ENCODE peak calls at places on chromosomes 1 and 21, in ten cellular contexts. One of them, this sample, is unnamed.
A peak's percentile ranks its signal among the peaks of the same experiment; 100 is the strongest.

GRCh38 chr1:195594322-195594721 is 1013.9 kb downstream of the KCNT2 start:
- DNase-seq in CD8-positive, alpha-beta T cell: no peak
- DNase-seq in upper lobe of right lung: no peak
- DNase-seq in mucosa of descending colon: no peak
- DNase-seq in cardiac muscle cell: no peak
- DNase-seq in PC-3: no peak
- DNase-seq in heart right ventricle: no peak
- DNase-seq in tibial nerve: no peak
- DNase-seq in stomach: no peak
- DNase-seq in H1: no peak
- DNase-seq in this sample: no peak

GRCh38 chr1:194151056-194151455 is 964.6 kb upstream of the B3GALT2 start:
- DNase-seq in cardiac muscle cell: no peak
- DNase-seq in PC-3: no peak
- DNase-seq in heart right ventricle: no peak
- DNase-seq in upper lobe of right lung: no peak
- DNase-seq in CD8-positive, alpha-beta T cell: no peak
- DNase-seq in tibial nerve: no peak
- DNase-seq in H1: no peak
- DNase-seq in stomach: no peak
- DNase-seq in mucosa of descending colon: no peak
- DNase-seq in this sample: no peak

GRCh38 chr1:58201492-58202106 is 344.9 kb downstream of the OMA1 start:
- DNase-seq in cardiac muscle cell: no peak
- DNase-seq in PC-3: no peak
- DNase-seq in heart right ventricle: no peak
- DNase-seq in stomach: no peak
- DNase-seq in H1: no peak
- DNase-seq in mucosa of descending colon: no peak
- DNase-seq in CD8-positive, alpha-beta T cell: no peak
- DNase-seq in upper lobe of right lung: no peak
- DNase-seq in tibial nerve: no peak
- DNase-seq in this sample: no peak

GRCh38 chr1:170518965-170519364 is 13.0 kb upstream of the GORAB start:
- DNase-seq in upper lobe of right lung: no peak
- DNase-seq in CD8-positive, alpha-beta T cell: no peak
- DNase-seq in PC-3: peak; percentile 63
- DNase-seq in tibial nerve: no peak
- DNase-seq in cardiac muscle cell: no peak
- DNase-seq in H1: no peak
- DNase-seq in mucosa of descending colon: no peak
- DNase-seq in heart right ventricle: no peak
- DNase-seq in stomach: no peak
- DNase-seq in this sample: no peak

GRCh38 chr1:210328032-210328745 is 513 bp upstream of the HHAT start:
- DNase-seq in heart right ventricle: no peak
- DNase-seq in CD8-positive, alpha-beta T cell: no peak
- DNase-seq in PC-3: no peak
- DNase-seq in stomach: no peak
- DNase-seq in tibial nerve: no peak
- DNase-seq in mucosa of descending colon: no peak
- DNase-seq in H1: no peak
- DNase-seq in upper lobe of right lung: no peak
- DNase-seq in cardiac muscle cell: peak; percentile 12
- DNase-seq in this sample: no peak

GRCh38 chr1:222950892-222951291 is 136.1 kb downstream of the DISP1 start:
- DNase-seq in PC-3: peak; percentile 87
- DNase-seq in stomach: no peak
- DNase-seq in H1: no peak
- DNase-seq in tibial nerve: no peak
- DNase-seq in heart right ventricle: no peak
- DNase-seq in upper lobe of right lung: no peak
- DNase-seq in cardiac muscle cell: no peak
- DNase-seq in CD8-positive, alpha-beta T cell: no peak
- DNase-seq in mucosa of descending colon: no peak
- DNase-seq in this sample: no peak

GRCh38 chr1:8871539-8871935 is 6.9 kb downstream of the ENO1 start:
- DNase-seq in stomach: no peak
- DNase-seq in cardiac muscle cell: no peak
- DNase-seq in CD8-positive, alpha-beta T cell: peak; percentile 18
- DNase-seq in heart right ventricle: no peak
- DNase-seq in PC-3: peak; percentile 54
- DNase-seq in upper lobe of right lung: no peak
- DNase-seq in mucosa of descending colon: no peak
- DNase-seq in H1: no peak
- DNase-seq in tibial nerve: no peak
- DNase-seq in this sample: no peak

GRCh38 chr1:163410073-163410522 is 88.3 kb downstream of the NUF2 start:
- DNase-seq in tibial nerve: no peak
- DNase-seq in PC-3: peak; percentile 85
- DNase-seq in H1: peak; percentile 83
- DNase-seq in mucosa of descending colon: no peak
- DNase-seq in heart right ventricle: peak; percentile 17
- DNase-seq in CD8-positive, alpha-beta T cell: peak; percentile 10
- DNase-seq in cardiac muscle cell: peak; percentile 85
- DNase-seq in upper lobe of right lung: no peak
- DNase-seq in stomach: peak; percentile 44
- DNase-seq in this sample: no peak

GRCh38 chr1:14811573-14811972 is 213.1 kb downstream of the KAZN start:
- DNase-seq in tibial nerve: no peak
- DNase-seq in upper lobe of right lung: no peak
- DNase-seq in mucosa of descending colon: no peak
- DNase-seq in H1: no peak
- DNase-seq in heart right ventricle: no peak
- DNase-seq in stomach: no peak
- DNase-seq in cardiac muscle cell: no peak
- DNase-seq in CD8-positive, alpha-beta T cell: no peak
- DNase-seq in PC-3: no peak
- DNase-seq in this sample: no peak

GRCh38 chr1:10561497-10561896 is 86.7 kb downstream of the PEX14 start:
- DNase-seq in upper lobe of right lung: no peak
- DNase-seq in mucosa of descending colon: no peak
- DNase-seq in PC-3: no peak
- DNase-seq in cardiac muscle cell: no peak
- DNase-seq in CD8-positive, alpha-beta T cell: no peak
- DNase-seq in heart right ventricle: no peak
- DNase-seq in stomach: no peak
- DNase-seq in H1: no peak
- DNase-seq in tibial nerve: no peak
- DNase-seq in this sample: no peak

GRCh38 chr21:33478858-33479678 is 706 bp downstream of the TMEM50B start:
- DNase-seq in CD8-positive, alpha-beta T cell: peak; percentile 33
- DNase-seq in H1: peak; percentile 67
- DNase-seq in cardiac muscle cell: peak; percentile 55
- DNase-seq in tibial nerve: no peak
- DNase-seq in PC-3: peak; percentile 33
- DNase-seq in mucosa of descending colon: peak; percentile 64
- DNase-seq in upper lobe of right lung: peak; percentile 70
- DNase-seq in stomach: peak; percentile 36
- DNase-seq in heart right ventricle: peak; percentile 7
- DNase-seq in this sample: peak; percentile 87
- TF ChIP-seq CTCF in CD8-positive, alpha-beta T cell: no peak
- TF ChIP-seq CTCF in H1: no peak
- TF ChIP-seq CTCF in cardiac muscle cell: peak; percentile 20
- TF ChIP-seq CTCF in tibial nerve: no peak
- TF ChIP-seq CTCF in PC-3: peak; percentile 34
- TF ChIP-seq CTCF in mucosa of descending colon: no peak
- TF ChIP-seq CTCF in upper lobe of right lung: peak; percentile 7
- TF ChIP-seq CTCF in stomach: no peak
- TF ChIP-seq CTCF in heart right ventricle: peak; percentile 36
- TF ChIP-seq CTCF in this sample: no peak

GRCh38 chr1:52028328-52028727 is 5.3 kb downstream of the KTI12 start:
- DNase-seq in upper lobe of right lung: no peak
- DNase-seq in cardiac muscle cell: no peak
- DNase-seq in tibial nerve: no peak
- DNase-seq in heart right ventricle: no peak
- DNase-seq in mucosa of descending colon: no peak
- DNase-seq in CD8-positive, alpha-beta T cell: no peak
- DNase-seq in H1: no peak
- DNase-seq in PC-3: no peak
- DNase-seq in stomach: no peak
- DNase-seq in this sample: no peak

GRCh38 chr1:52032785-52033131 is 852 bp downstream of the KTI12 start:
- DNase-seq in upper lobe of right lung: no peak
- DNase-seq in CD8-positive, alpha-beta T cell: no peak
- DNase-seq in H1: peak; percentile 56
- DNase-seq in PC-3: peak; percentile 45
- DNase-seq in tibial nerve: no peak
- DNase-seq in heart right ventricle: peak; percentile 11
- DNase-seq in cardiac muscle cell: peak; percentile 9
- DNase-seq in stomach: peak; percentile 44
- DNase-seq in mucosa of descending colon: peak; percentile 73
- DNase-seq in this sample: peak; percentile 84

GRCh38 chr1:52033190-52034049 is at the start of gene KTI12:
- DNase-seq in tibial nerve: peak; percentile 66
- DNase-seq in stomach: peak; percentile 87
- DNase-seq in upper lobe of right lung: peak; percentile 94
- DNase-seq in heart right ventricle: peak; percentile 86
- DNase-seq in cardiac muscle cell: peak; percentile 91
- DNase-seq in mucosa of descending colon: peak; percentile 92
- DNase-seq in PC-3: peak; percentile 86
- DNase-seq in CD8-positive, alpha-beta T cell: peak; percentile 87
- DNase-seq in H1: peak; percentile 77
- DNase-seq in this sample: peak; percentile 96

GRCh38 chr1:52034050-52034384 is 407 bp upstream of the KTI12 start:
- DNase-seq in H1: no peak
- DNase-seq in PC-3: no peak
- DNase-seq in tibial nerve: no peak
- DNase-seq in heart right ventricle: no peak
- DNase-seq in cardiac muscle cell: no peak
- DNase-seq in upper lobe of right lung: no peak
- DNase-seq in stomach: no peak
- DNase-seq in mucosa of descending colon: no peak
- DNase-seq in CD8-positive, alpha-beta T cell: no peak
- DNase-seq in this sample: no peak

GRCh38 chr1:52032124-52032784 is 1.4 kb downstream of the KTI12 start:
- DNase-seq in mucosa of descending colon: no peak
- DNase-seq in stomach: no peak
- DNase-seq in heart right ventricle: no peak
- DNase-seq in PC-3: no peak
- DNase-seq in upper lobe of right lung: no peak
- DNase-seq in tibial nerve: no peak
- DNase-seq in CD8-positive, alpha-beta T cell: no peak
- DNase-seq in H1: no peak
- DNase-seq in cardiac muscle cell: no peak
- DNase-seq in this sample: no peak
- H3K36me3 ChIP-seq in mucosa of descending colon: no peaks in the 10 kb centered on the region
- H3K36me3 ChIP-seq in stomach: peaks cover 10% of the 10 kb centered on the region
- H3K36me3 ChIP-seq in heart right ventricle: peaks cover 24% of the 10 kb centered on the region
- H3K36me3 ChIP-seq in PC-3: no peaks in the 10 kb centered on the region
- H3K36me3 ChIP-seq in upper lobe of right lung: peaks cover 3% of the 10 kb centered on the region
- H3K36me3 ChIP-seq in tibial nerve: peaks cover 22% of the 10 kb centered on the region
- H3K36me3 ChIP-seq in CD8-positive, alpha-beta T cell: no peaks in the 10 kb centered on the region
- H3K36me3 ChIP-seq in H1: peaks cover 20% of the 10 kb centered on the region
- H3K36me3 ChIP-seq in cardiac muscle cell: peaks cover 3% of the 10 kb centered on the region
- H3K36me3 ChIP-seq in this sample: peaks cover 7% of the 10 kb centered on the region

DNA sequence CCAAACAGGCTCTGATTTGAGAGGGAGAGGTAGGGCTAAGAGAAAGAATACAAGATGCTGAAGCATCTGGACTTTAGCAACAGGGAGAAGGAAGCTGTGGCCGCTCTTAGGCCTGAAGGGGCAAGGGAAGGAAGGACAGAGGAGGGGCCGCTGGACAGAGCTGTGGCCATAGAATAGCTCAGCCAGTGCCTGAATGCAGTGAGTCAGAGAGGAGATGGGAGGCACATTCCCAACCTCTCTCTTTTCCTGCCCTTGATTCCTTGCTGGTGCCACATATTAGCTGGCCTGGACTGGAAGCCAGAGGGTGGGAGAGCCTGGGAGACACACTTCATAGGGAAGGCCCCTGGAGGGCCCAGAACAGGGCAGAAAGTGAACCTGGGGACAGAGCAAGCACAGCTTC is 83.4 kb upstream of the POU3F1 start:
- DNase-seq in CD8-positive, alpha-beta T cell: no peak
- DNase-seq in mucosa of descending colon: no peak
- DNase-seq in stomach: no peak
- DNase-seq in H1: no peak
- DNase-seq in tibial nerve: no peak
- DNase-seq in heart right ventricle: no peak
- DNase-seq in cardiac muscle cell: no peak
- DNase-seq in PC-3: no peak
- DNase-seq in upper lobe of right lung: no peak
- DNase-seq in this sample: no peak
- TF ChIP-seq CTCF in CD8-positive, alpha-beta T cell: no peak
- TF ChIP-seq CTCF in mucosa of descending colon: no peak
- TF ChIP-seq CTCF in stomach: no peak
- TF ChIP-seq CTCF in H1: no peak
- TF ChIP-seq CTCF in tibial nerve: no peak
- TF ChIP-seq CTCF in heart right ventricle: no peak
- TF ChIP-seq CTCF in cardiac muscle cell: no peak
- TF ChIP-seq CTCF in PC-3: no peak
- TF ChIP-seq CTCF in upper lobe of right lung: no peak
- TF ChIP-seq CTCF in this sample: no peak

GRCh38 chr1:36911631-36912364 is 122.5 kb downstream of the GRIK3 start:
- DNase-seq in upper lobe of right lung: no peak
- DNase-seq in tibial nerve: no peak
- DNase-seq in CD8-positive, alpha-beta T cell: no peak
- DNase-seq in mucosa of descending colon: no peak
- DNase-seq in cardiac muscle cell: no peak
- DNase-seq in stomach: no peak
- DNase-seq in heart right ventricle: no peak
- DNase-seq in H1: no peak
- DNase-seq in PC-3: no peak
- DNase-seq in this sample: no peak
- H3K36me3 ChIP-seq in upper lobe of right lung: no peaks in the 10 kb centered on the region
- H3K36me3 ChIP-seq in tibial nerve: no peaks in the 10 kb centered on the region
- H3K36me3 ChIP-seq in CD8-positive, alpha-beta T cell: no peaks in the 10 kb centered on the region
- H3K36me3 ChIP-seq in mucosa of descending colon: no peaks in the 10 kb centered on the region
- H3K36me3 ChIP-seq in cardiac muscle cell: no peaks in the 10 kb centered on the region
- H3K36me3 ChIP-seq in stomach: no peaks in the 10 kb centered on the region
- H3K36me3 ChIP-seq in heart right ventricle: no peaks in the 10 kb centered on the region
- H3K36me3 ChIP-seq in H1: no peaks in the 10 kb centered on the region
- H3K36me3 ChIP-seq in PC-3: no peaks in the 10 kb centered on the region
- H3K36me3 ChIP-seq in this sample: no peaks in the 10 kb centered on the region

GRCh38 chr1:117320515-117320914 is 46.7 kb upstream of the MAN1A2 start:
- DNase-seq in mucosa of descending colon: no peak
- DNase-seq in cardiac muscle cell: no peak
- DNase-seq in tibial nerve: no peak
- DNase-seq in upper lobe of right lung: no peak
- DNase-seq in CD8-positive, alpha-beta T cell: no peak
- DNase-seq in stomach: no peak
- DNase-seq in heart right ventricle: no peak
- DNase-seq in H1: no peak
- DNase-seq in PC-3: no peak
- DNase-seq in this sample: no peak
- TF ChIP-seq CTCF in mucosa of descending colon: no peak
- TF ChIP-seq CTCF in cardiac muscle cell: no peak
- TF ChIP-seq CTCF in tibial nerve: no peak
- TF ChIP-seq CTCF in upper lobe of right lung: no peak
- TF ChIP-seq CTCF in CD8-positive, alpha-beta T cell: no peak
- TF ChIP-seq CTCF in stomach: no peak
- TF ChIP-seq CTCF in heart right ventricle: no peak
- TF ChIP-seq CTCF in H1: no peak
- TF ChIP-seq CTCF in PC-3: no peak
- TF ChIP-seq CTCF in this sample: no peak

This sample was measured in spleen.